ENCODE peak calls at places on chromosomes 13 and 19, in four cellular contexts. One of them, this sample, is unnamed.

GRCh38 chr13:26026211-26026610 is 25.6 kb downstream of the SHISA2 start:
- DNase-seq in HTR-8/SVneo: no peak
- DNase-seq in iris pigment epithelial cell: no peak
- DNase-seq in astrocyte: no peak
- DNase-seq in this sample: no peak

GRCh38 chr13:109369357-109370052 is 416.9 kb downstream of the IRS2 start:
- DNase-seq in iris pigment epithelial cell: no peak
- DNase-seq in astrocyte: no peak
- DNase-seq in HTR-8/SVneo: no peak
- DNase-seq in this sample: no peak

GRCh38 chr13:48561461-48562224 is 28.8 kb upstream of the RCBTB2 start:
- DNase-seq in HTR-8/SVneo: no peak
- DNase-seq in astrocyte: no peak
- DNase-seq in iris pigment epithelial cell: no peak
- DNase-seq in this sample: no peak

GRCh38 chr13:40664100-40665060 is 2.1 kb downstream of the FOXO1 start:
- DNase-seq in HTR-8/SVneo: no peak
- DNase-seq in astrocyte: peak; percentile 13
- DNase-seq in iris pigment epithelial cell: peak; percentile 58
- DNase-seq in this sample: peak; percentile 28

GRCh38 chr19:1837625-1838105 is 10.6 kb downstream of the REXO1 start:
- DNase-seq in HTR-8/SVneo: peak; percentile 59
- DNase-seq in astrocyte: no peak
- DNase-seq in iris pigment epithelial cell: no peak
- DNase-seq in this sample: no peak

GRCh38 chr13:111361046-111361872 is 40.8 kb downstream of the TEX29 start:
- DNase-seq in astrocyte: no peak
- DNase-seq in HTR-8/SVneo: no peak
- DNase-seq in iris pigment epithelial cell: no peak
- DNase-seq in this sample: no peak

GRCh38 chr19:10603873-10604459 is 16.9 kb upstream of the AP1M2 start:
- DNase-seq in HTR-8/SVneo: no peak
- DNase-seq in iris pigment epithelial cell: peak; percentile 69
- DNase-seq in astrocyte: no peak
- DNase-seq in this sample: no peak

GRCh38 chr13:35140321-35140720 is 198.3 kb downstream of the NBEA start:
- DNase-seq in astrocyte: no peak
- DNase-seq in iris pigment epithelial cell: no peak
- DNase-seq in HTR-8/SVneo: no peak
- DNase-seq in this sample: no peak

GRCh38 chr13:27036236-27036981 is 135.2 kb downstream of the USP12 start:
- DNase-seq in iris pigment epithelial cell: no peak
- DNase-seq in astrocyte: no peak
- DNase-seq in HTR-8/SVneo: no peak
- DNase-seq in this sample: no peak

GRCh38 chr19:6464070-6464873 is at the start of gene CRB3:
- DNase-seq in HTR-8/SVneo: no peak
- DNase-seq in iris pigment epithelial cell: no peak
- DNase-seq in astrocyte: no peak
- DNase-seq in this sample: peak; percentile 39

GRCh38 chr19:38079926-38080380 is 144.1 kb downstream of the DPF1 start:
- DNase-seq in HTR-8/SVneo: peak; percentile 74
- DNase-seq in astrocyte: peak; percentile 96
- DNase-seq in iris pigment epithelial cell: peak; percentile 90
- DNase-seq in this sample: peak; percentile 76

This sample was measured in kidney glomerular epithelial cell.